ENCODE peak calls at places on chromosomes 3 and 15, in seven cellular contexts. H, P, C, E, R, S and K are unnamed samples.

GRCh38 chr15:84760219-84760618 is 11.8 kb downstream of the ZNF592 start:
- DNase-seq in E (no peak), R (no peak), C (no peak), P (no peak), H (no peak), S (no peak), K (no peak)

GRCh38 chr3:133472242-133472641 is 72.4 kb downstream of the BFSP2 start:
- DNase-seq in H (no peak), E (peak; percentile 28), C (peak; percentile 30), S (no peak), P (no peak), R (no peak), K (no peak)

GRCh38 chr15:39580630-39581500 is at the start of gene THBS1:
- DNase-seq in H (peak; percentile 98), E (peak; percentile 83), R (peak; percentile 9), S (no peak), P (peak; percentile 96), C (peak; percentile 96), K (peak; percentile 83)

GRCh38 chr3:124518350-124518749 is 211.9 kb upstream of the UMPS start:
- DNase-seq in R (no peak), C (no peak), E (no peak), S (no peak), H (no peak), P (no peak), K (no peak)

GRCh38 chr3:143266936-143267335 is 147.4 kb downstream of the CHST2 start:
- DNase-seq in C (no peak), S (no peak), H (no peak), P (no peak), E (no peak), R (no peak), K (no peak)

GRCh38 chr3:183540501-183541234 is 14.8 kb downstream of the KLHL6 start:
- DNase-seq in E (peak; percentile 58), C (no peak), P (no peak), R (no peak), S (no peak), H (no peak), K (no peak)

GRCh38 chr3:116443096-116443793 is 2.0 kb downstream of the LSAMP start:
- DNase-seq in S (peak; percentile 21), P (no peak), H (no peak), E (no peak), R (no peak), C (no peak), K (no peak)

GRCh38 chr3:45554001-45554691 is 40.4 kb upstream of the LIMD1 start:
- DNase-seq in S (no peak), P (peak; percentile 38), R (no peak), H (peak; percentile 96), E (peak; percentile 60), C (peak; percentile 43), K (no peak)

GRCh38 chr3:27095588-27096222 is 273.5 kb downstream of the NEK10 start:
- DNase-seq in S (no peak), E (no peak), H (peak; percentile 34), R (no peak), P (no peak), C (no peak), K (no peak)

GRCh38 chr15:55824857-55825613 is 82.1 kb upstream of the PRTG start:
- DNase-seq in S (no peak), P (no peak), C (no peak), H (no peak), R (no peak), E (no peak), K (no peak)

GRCh38 chr3:48433472-48434118 is 3.7 kb upstream of the PLXNB1 start:
- DNase-seq in P (peak; percentile 78), C (no peak), H (peak; percentile 86), E (no peak), R (no peak), S (no peak), K (no peak)

GRCh38 chr15:88834211-88834812 is 31.1 kb downstream of the ACAN start:
- DNase-seq in C (peak; percentile 27), R (peak; percentile 13), P (peak; percentile 54), E (peak; percentile 34), S (no peak), H (peak; percentile 33), K (no peak)

GRCh38 chr3:114545196-114545595 is 251.4 kb downstream of the TIGIT start:
- DNase-seq in S (no peak), P (no peak), C (no peak), H (no peak), R (no peak), E (no peak), K (no peak)

GRCh38 chr15:48400086-48400485 is 68.9 kb downstream of the DUT start:
- DNase-seq in E (no peak), S (no peak), R (no peak), C (peak; percentile 48), H (no peak), P (no peak), K (no peak)

GRCh38 chr3:73365756-73366397 is 258.9 kb downstream of the PDZRN3 start:
- DNase-seq in R (no peak), E (peak; percentile 40), H (peak; percentile 43), P (peak; percentile 6), C (peak; percentile 51), S (no peak), K (peak; percentile 35)

GRCh38 chr15:96037584-96037983 is 292.9 kb upstream of the NR2F2 start:
- DNase-seq in E (no peak), P (no peak), C (no peak), S (no peak), R (no peak), H (no peak), K (no peak)

GRCh38 chr3:157938154-157938774 is 168.0 kb downstream of the SHOX2 start:
- DNase-seq in E (peak; percentile 3), S (no peak), P (no peak), H (peak; percentile 38), R (no peak), C (peak; percentile 19), K (no peak)

GRCh38 chr3:114640126-114640525 is 346.3 kb downstream of the TIGIT start:
- DNase-seq in C (no peak), E (no peak), R (no peak), S (no peak), P (no peak), H (no peak), K (no peak)